ENCODE peak calls at places on chromosomes 12 and 14, in four cellular contexts. X is iris pigment epithelial cell; B is activated CD8-positive, alpha-beta T cell treated with anti-CD3 and anti-CD28 coated beads for 36 hours; I is EL. A is an unnamed sample.
A peak's percentile ranks its signal among the peaks of the same experiment; 100 is the strongest.

GRCh38 chr12:69512820-69513219 is 42.6 kb downstream of the FRS2 start:
- DNase-seq in X (peak; percentile 88), B (no peak), I (peak; percentile 54), A (no peak)

GRCh38 chr12:13375583-13376413 is 179.3 kb downstream of the EMP1 start:
- DNase-seq in X (no peak), B (no peak), I (no peak), A (no peak)

GRCh38 chr14:42222924-42223471 is 616.3 kb downstream of the LRFN5 start:
- DNase-seq in X (peak; percentile 40), B (no peak), I (peak; percentile 5), A (peak; percentile 93)

GRCh38 chr14:81312289-81312876 is 87.7 kb downstream of the STON2 start:
- DNase-seq in X (no peak), B (no peak), I (no peak), A (no peak)

GRCh38 chr14:35410858-35411257 is 6.3 kb upstream of the NFKBIA start:
- DNase-seq in X (no peak), B (no peak), I (no peak), A (no peak)

GRCh38 chr12:108788911-108789310 is 57.6 kb upstream of the CORO1C start:
- DNase-seq in X (no peak), B (no peak), I (no peak), A (no peak)

GRCh38 chr12:69007858-69008314 is 74.9 kb upstream of the CPM start:
- DNase-seq in X (no peak), B (no peak), I (no peak), A (peak; percentile 90)

GRCh38 chr12:10196210-10196609 is 16.5 kb upstream of the GABARAPL1 start:
- DNase-seq in X (no peak), B (no peak), I (no peak), A (no peak)

GRCh38 chr14:40367717-40368116 is 935.5 kb upstream of the FBXO33 start:
- DNase-seq in X (no peak), B (no peak), I (no peak), A (no peak)

GRCh38 chr12:104494816-104495158 is 38.0 kb downstream of the CHST11 start:
- DNase-seq in X (peak; percentile 94), B (no peak), I (no peak), A (peak; percentile 54)

GRCh38 chr14:51236314-51236713 is 3.7 kb upstream of the TMX1 start:
- DNase-seq in X (peak; percentile 86), B (peak; percentile 50), I (peak; percentile 38), A (peak; percentile 51)

GRCh38 chr12:103841690-103842584 is 903 bp upstream of the NT5DC3 start:
- DNase-seq in X (peak; percentile 89), B (peak; percentile 79), I (peak; percentile 99), A (peak; percentile 93)

GRCh38 chr12:32115404-32116104 is 8.9 kb downstream of the BICD1 start:
- DNase-seq in X (peak; percentile 100), B (no peak), I (peak; percentile 99), A (peak; percentile 97)

GRCh38 chr12:129064201-129064881 is 211.1 kb downstream of the GLT1D1 start:
- DNase-seq in X (no peak), B (no peak), I (no peak), A (no peak)

GRCh38 chr12:12097821-12098688 is 27.3 kb downstream of the BCL2L14 start:
- DNase-seq in X (no peak), B (no peak), I (no peak), A (no peak)

GRCh38 chr14:53450871-53451270 is 297.7 kb upstream of the DDHD1 start:
- DNase-seq in X (peak; percentile 44), B (no peak), I (peak; percentile 46), A (peak; percentile 47)

GRCh38 chr12:57612711-57613426 is 1.6 kb downstream of the ARHGEF25 start:
- DNase-seq in X (no peak), B (no peak), I (no peak), A (no peak)

GRCh38 chr12:42332301-42332894 is 6.4 kb downstream of the PPHLN1 start:
- DNase-seq in X (peak; percentile 46), B (peak; percentile 55), I (peak; percentile 48), A (peak; percentile 38)

GRCh38 chr12:96208801-96209534 is 14.8 kb downstream of the ELK3 start:
- DNase-seq in X (no peak), B (no peak), I (no peak), A (peak; percentile 37)

GRCh38 chr14:30496852-30497251 is 62.1 kb upstream of the G2E3 start:
- DNase-seq in X (no peak), B (no peak), I (no peak), A (no peak)

GRCh38 chr12:90842477-90842876 is 112.5 kb downstream of the CCER1 start:
- DNase-seq in X (no peak), B (no peak), I (no peak), A (no peak)

GRCh38 chr12:4279120-4279690 is 5.6 kb downstream of the CCND2 start:
- DNase-seq in X (no peak), B (no peak), I (no peak), A (no peak)

GRCh38 chr12:118015944-118016343 is 559 bp upstream of the RFC5 start:
- DNase-seq in X (no peak), B (no peak), I (no peak), A (no peak)

GRCh38 chr12:103955811-103956514 is 9.7 kb upstream of the TDG start:
- DNase-seq in X (peak; percentile 70), B (no peak), I (no peak), A (no peak)

GRCh38 chr14:104794641-104795467 is 694 bp downstream of the AKT1 start:
- DNase-seq in X (peak; percentile 48), B (peak; percentile 31), I (peak; percentile 46), A (peak; percentile 41)

GRCh38 chr14:66508846-66509621 is 1.1 kb downstream of the GPHN start:
- DNase-seq in X (peak; percentile 35), B (peak; percentile 65), I (peak; percentile 53), A (peak; percentile 18)

GRCh38 chr14:41668346-41668745 is 61.7 kb downstream of the LRFN5 start:
- DNase-seq in X (peak; percentile 6), B (no peak), I (no peak), A (no peak)

GRCh38 chr12:92602476-92602875 is 100.3 kb upstream of the PLEKHG7 start:
- DNase-seq in X (peak; percentile 97), B (no peak), I (peak; percentile 90), A (peak; percentile 79)

GRCh38 chr14:98932436-98933325 is 339.3 kb downstream of the BCL11B start:
- DNase-seq in X (no peak), B (no peak), I (no peak), A (no peak)

GRCh38 chr14:100526057-100526456 is 61.2 kb downstream of the BEGAIN start:
- DNase-seq in X (no peak), B (no peak), I (no peak), A (no peak)

GRCh38 chr14:75884198-75884611 is 97.6 kb downstream of the TGFB3 start:
- DNase-seq in X (peak; percentile 96), B (no peak), I (peak; percentile 87), A (peak; percentile 87)

GRCh38 chr12:62014330-62014729 is 245.9 kb upstream of the USP15 start:
- DNase-seq in X (no peak), B (no peak), I (no peak), A (no peak)

GRCh38 chr14:23358553-23359166 is 6.0 kb upstream of the SLC22A17 start:
- DNase-seq in X (no peak), B (no peak), I (no peak), A (no peak)

GRCh38 chr14:101972126-101972785 is 7.9 kb downstream of the DYNC1H1 start:
- DNase-seq in X (peak; percentile 100), B (no peak), I (peak; percentile 100), A (peak; percentile 99)

GRCh38 chr12:93370947-93371346 is 6.8 kb upstream of the NUDT4 start:
- DNase-seq in X (no peak), B (no peak), I (no peak), A (no peak)

GRCh38 chr14:55446833-55447232 is 6.4 kb upstream of the TBPL2 start:
- DNase-seq in X (peak; percentile 91), B (no peak), I (peak; percentile 72), A (peak; percentile 64)

GRCh38 chr14:58426819-58427288 is 477 bp downstream of the TIMM9 start:
- DNase-seq in X (peak; percentile 56), B (peak; percentile 52), I (peak; percentile 74), A (peak; percentile 67)

GRCh38 chr12:132477703-132478432 is 12.1 kb upstream of the FBRSL1 start:
- DNase-seq in X (no peak), B (peak; percentile 31), I (no peak), A (no peak)